ENCODE peak calls at places on chromosomes 13 and 19, in four cellular contexts. One of them, this sample, is unnamed.

GRCh38 chr19:7461841-7462629 is 26.8 kb downstream of the PEX11G start:
- DNase-seq in type B pancreatic cell: no peak
- DNase-seq in fibroblast of villous mesenchyme: no peak
- DNase-seq in B cell: no peak
- DNase-seq in this sample: no peak

GRCh38 chr19:47707135-47707925 is 5.9 kb upstream of the EHD2 start:
- DNase-seq in fibroblast of villous mesenchyme: peak; percentile 73
- DNase-seq in type B pancreatic cell: no peak
- DNase-seq in B cell: no peak
- DNase-seq in this sample: peak; percentile 69

GRCh38 chr19:41369769-41370168 is 5.8 kb upstream of the B9D2 start:
- DNase-seq in type B pancreatic cell: no peak
- DNase-seq in fibroblast of villous mesenchyme: no peak
- DNase-seq in B cell: no peak
- DNase-seq in this sample: no peak

GRCh38 chr19:16397791-16398529 is 73.3 kb downstream of the KLF2 start:
- DNase-seq in B cell: no peak
- DNase-seq in fibroblast of villous mesenchyme: no peak
- DNase-seq in type B pancreatic cell: no peak
- DNase-seq in this sample: no peak

GRCh38 chr13:92802776-92803175 is 423.8 kb upstream of the GPC6 start:
- DNase-seq in B cell: no peak
- DNase-seq in fibroblast of villous mesenchyme: no peak
- DNase-seq in type B pancreatic cell: no peak
- DNase-seq in this sample: no peak

GRCh38 chr13:41766439-41766838 is 194.5 kb downstream of the VWA8 start:
- DNase-seq in fibroblast of villous mesenchyme: no peak
- DNase-seq in type B pancreatic cell: no peak
- DNase-seq in B cell: no peak
- DNase-seq in this sample: no peak

GRCh38 chr19:2219726-2220125 is 16.4 kb downstream of the PLEKHJ1 start:
- DNase-seq in type B pancreatic cell: no peak
- DNase-seq in fibroblast of villous mesenchyme: no peak
- DNase-seq in B cell: no peak
- DNase-seq in this sample: no peak

GRCh38 chr13:76735641-76736040 is 150.6 kb downstream of the KCTD12 start:
- DNase-seq in type B pancreatic cell: no peak
- DNase-seq in fibroblast of villous mesenchyme: no peak
- DNase-seq in B cell: no peak
- DNase-seq in this sample: no peak

GRCh38 chr19:425056-425455 is 16.1 kb upstream of the C2CD4C start:
- DNase-seq in type B pancreatic cell: no peak
- DNase-seq in B cell: no peak
- DNase-seq in fibroblast of villous mesenchyme: no peak
- DNase-seq in this sample: no peak

GRCh38 chr19:17076539-17076919 is 952 bp downstream of the MYO9B start:
- DNase-seq in fibroblast of villous mesenchyme: no peak
- DNase-seq in B cell: no peak
- DNase-seq in type B pancreatic cell: no peak
- DNase-seq in this sample: no peak

GRCh38 chr19:1364070-1364719 is 19.5 kb upstream of the NDUFS7 start:
- DNase-seq in type B pancreatic cell: no peak
- DNase-seq in B cell: no peak
- DNase-seq in fibroblast of villous mesenchyme: no peak
- DNase-seq in this sample: no peak

GRCh38 chr13:25678398-25678797 is 306.6 kb downstream of the ATP8A2 start:
- DNase-seq in fibroblast of villous mesenchyme: no peak
- DNase-seq in type B pancreatic cell: no peak
- DNase-seq in B cell: no peak
- DNase-seq in this sample: no peak

GRCh38 chr13:27860743-27861142 is 59.1 kb upstream of the PDX1 start:
- DNase-seq in type B pancreatic cell: no peak
- DNase-seq in B cell: no peak
- DNase-seq in fibroblast of villous mesenchyme: no peak
- DNase-seq in this sample: no peak

GRCh38 chr19:45303269-45304060 is 19.2 kb downstream of the CKM start:
- DNase-seq in B cell: no peak
- DNase-seq in type B pancreatic cell: no peak
- DNase-seq in fibroblast of villous mesenchyme: no peak
- DNase-seq in this sample: no peak

This sample was measured in anterior cingulate cortex.